ENCODE peak calls at places on chromosomes 12 and 14, in six cellular contexts. E is IMR-90, S is H1, D is mesendoderm, O is neuronal stem cell, C is H9. Y is an unnamed sample. For H3K4me1, the result is how much of the 10 kb centered on the place peaks cover.

GRCh38 chr14:104982548-104983230 is 2.9 kb upstream of the CLBA1 start:
- DNase-seq in E (no peak), S (no peak), D (no peak), O (no peak), C (no peak), Y (no peak)

GRCh38 chr14:54209501-54210231 is 187.1 kb upstream of the CDKN3 start:
- DNase-seq in E (peak), S (no peak), D (no peak), O (no peak), C (no peak), Y (peak)

GRCh38 chr14:93490001-93490400 is 59.3 kb downstream of the UNC79 start:
- DNase-seq in E (no peak), S (no peak), D (no peak), O (no peak), C (no peak), Y (no peak)

GRCh38 chr14:93042968-93043940 is 72.5 kb downstream of the ITPK1 start:
- DNase-seq in E (peak), S (no peak), D (peak), O (no peak), C (no peak), Y (no peak)

GRCh38 chr14:74911221-74911620 is 11.8 kb downstream of the RPS6KL1 start:
- DNase-seq in E (no peak), S (no peak), D (no peak), O (no peak), C (no peak), Y (no peak)

GRCh38 chr14:87691482-87691881 is 301.5 kb downstream of the GALC start:
- DNase-seq in E (no peak), S (no peak), D (no peak), O (no peak), C (no peak), Y (no peak)

GRCh38 chr12:120346031-120346430 is 18.5 kb upstream of the PLA2G1B start:
- DNase-seq in E (no peak), S (no peak), D (no peak), O (no peak), C (no peak), Y (no peak)

GRCh38 chr12:100234166-100234565 is 32.7 kb downstream of the DEPDC4 start:
- DNase-seq in E (peak), S (no peak), D (peak), O (no peak), C (no peak), Y (peak)

GRCh38 chr14:54642950-54643695 is 76.2 kb downstream of the SAMD4A start:
- DNase-seq in E (peak), S (peak), D (peak), O (no peak), C (no peak), Y (peak)

GRCh38 chr12:6735448-6736191 is 11.8 kb downstream of the COPS7A start:
- DNase-seq in E (peak), S (peak), D (peak), O (no peak), C (peak), Y (peak)

GRCh38 chr14:58793096-58793740 is 155.5 kb downstream of the DACT1 start:
- DNase-seq in E (peak), S (no peak), D (no peak), O (no peak), C (no peak), Y (peak)

GRCh38 chr14:44778562-44778961 is 183.2 kb downstream of the KLHL28 start:
- DNase-seq in E (peak), S (no peak), D (peak), O (peak), C (no peak), Y (peak)

GRCh38 chr12:89789862-89790261 is 81.2 kb upstream of the ATP2B1 start:
- DNase-seq in E (no peak), S (no peak), D (no peak), O (no peak), C (no peak), Y (no peak)

GRCh38 chr14:89188492-89188891 is 228.5 kb downstream of the FOXN3 start:
- DNase-seq in E (no peak), S (no peak), D (no peak), O (no peak), C (no peak), Y (no peak)

GRCh38 chr12:16920451-16920850 is 314.5 kb upstream of the LMO3 start:
- DNase-seq in E (no peak), S (no peak), D (peak), O (no peak), C (no peak), Y (no peak)

GRCh38 chr12:127681151-127681754 is 585.7 kb upstream of the TMEM132C start:
- DNase-seq in E (no peak), S (no peak), D (no peak), O (no peak), C (no peak), Y (no peak)

DNA sequence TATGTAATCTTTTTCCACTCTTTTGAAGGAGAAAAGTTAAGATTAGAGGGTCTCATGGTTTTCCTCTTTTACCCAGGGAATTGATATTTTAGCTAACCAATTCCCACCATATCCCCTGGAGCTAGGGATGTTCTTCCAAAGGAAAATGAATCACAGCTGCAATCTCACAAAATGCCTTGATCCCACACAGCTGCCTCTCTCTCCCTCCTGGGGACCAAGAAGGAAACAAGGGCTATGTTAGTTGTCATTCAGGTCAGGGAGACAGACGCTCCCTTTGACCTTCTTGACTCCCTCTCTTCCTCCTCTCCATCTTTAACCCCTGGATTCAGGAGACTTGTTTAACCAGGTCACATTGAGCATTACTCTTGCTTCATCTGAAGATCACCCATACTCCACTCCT is 9.5 kb downstream of the DCN start:
- DNase-seq in E (no peak), S (no peak), D (no peak), O (no peak), C (no peak), Y (no peak)
- H2BK5ac ChIP-seq in E (peak), S (no peak), D (no peak), O (no peak), C (no peak), Y (no peak)

DNA sequence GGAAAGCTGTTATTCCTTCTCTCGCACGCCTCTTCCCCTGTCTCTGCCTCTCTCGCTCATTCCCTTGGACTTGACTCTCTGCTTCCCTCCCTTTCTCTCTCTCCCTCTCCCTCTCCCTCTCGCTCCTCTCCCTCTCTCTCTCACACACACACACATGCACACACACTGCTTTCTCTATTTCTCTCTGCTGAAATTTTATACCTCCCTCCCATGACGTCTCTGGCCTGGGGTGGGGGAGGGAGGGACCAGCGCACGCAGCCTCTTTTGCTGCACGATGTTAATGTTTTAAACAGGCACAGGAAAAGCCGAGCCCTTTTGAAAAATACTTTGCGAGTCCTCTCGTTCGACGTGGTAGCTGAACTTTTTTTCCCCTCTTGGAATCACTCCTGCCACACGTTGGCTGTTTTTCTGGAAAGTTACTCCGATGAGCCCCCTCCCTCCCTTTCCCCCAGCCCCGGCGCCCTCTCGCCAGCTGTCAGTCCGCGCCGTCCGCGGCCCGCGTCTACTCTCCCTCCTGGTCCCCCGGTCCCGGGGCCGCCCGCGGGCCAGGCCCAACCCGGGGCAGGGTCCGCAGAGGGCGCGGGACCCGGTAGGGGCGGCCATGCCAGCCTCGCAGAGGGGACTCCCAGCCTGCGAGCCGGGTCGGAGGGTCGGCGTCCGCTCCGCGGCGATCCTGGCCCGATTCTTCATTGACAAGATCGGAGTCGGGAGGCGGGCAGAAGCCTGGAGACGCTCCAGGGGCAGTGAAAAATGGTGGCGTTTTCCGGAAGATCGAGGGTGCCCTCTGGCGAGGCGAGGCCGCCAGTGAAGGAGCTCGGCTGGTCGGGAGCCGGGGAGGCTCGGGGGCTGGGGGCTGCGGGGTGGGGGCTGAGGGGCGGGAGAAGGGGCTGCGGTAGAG is at the start of gene TGFB3:
- DNase-seq in E (peak), S (peak), D (peak), O (peak), C (peak), Y (peak)
- H3K4me1 ChIP-seq in E (under half), S (under half), D (under half), O (under half), C (under half), Y (under half)

GRCh38 chr12:65825323-65825572 is 965 bp downstream of the HMGA2 start:
- DNase-seq in E (no peak), S (no peak), D (no peak), O (no peak), C (no peak), Y (no peak)

GRCh38 chr12:65822732-65823480 is 1.4 kb upstream of the HMGA2 start:
- DNase-seq in E (peak), S (peak), D (peak), O (peak), C (peak), Y (peak)

GRCh38 chr12:65825573-65826512 is 1.6 kb downstream of the HMGA2 start:
- DNase-seq in E (peak), S (peak), D (peak), O (peak), C (peak), Y (peak)

GRCh38 chr12:65824314-65824563 is at the start of gene HMGA2:
- DNase-seq in E (peak), S (peak), D (no peak), O (peak), C (no peak), Y (no peak)

DNA sequence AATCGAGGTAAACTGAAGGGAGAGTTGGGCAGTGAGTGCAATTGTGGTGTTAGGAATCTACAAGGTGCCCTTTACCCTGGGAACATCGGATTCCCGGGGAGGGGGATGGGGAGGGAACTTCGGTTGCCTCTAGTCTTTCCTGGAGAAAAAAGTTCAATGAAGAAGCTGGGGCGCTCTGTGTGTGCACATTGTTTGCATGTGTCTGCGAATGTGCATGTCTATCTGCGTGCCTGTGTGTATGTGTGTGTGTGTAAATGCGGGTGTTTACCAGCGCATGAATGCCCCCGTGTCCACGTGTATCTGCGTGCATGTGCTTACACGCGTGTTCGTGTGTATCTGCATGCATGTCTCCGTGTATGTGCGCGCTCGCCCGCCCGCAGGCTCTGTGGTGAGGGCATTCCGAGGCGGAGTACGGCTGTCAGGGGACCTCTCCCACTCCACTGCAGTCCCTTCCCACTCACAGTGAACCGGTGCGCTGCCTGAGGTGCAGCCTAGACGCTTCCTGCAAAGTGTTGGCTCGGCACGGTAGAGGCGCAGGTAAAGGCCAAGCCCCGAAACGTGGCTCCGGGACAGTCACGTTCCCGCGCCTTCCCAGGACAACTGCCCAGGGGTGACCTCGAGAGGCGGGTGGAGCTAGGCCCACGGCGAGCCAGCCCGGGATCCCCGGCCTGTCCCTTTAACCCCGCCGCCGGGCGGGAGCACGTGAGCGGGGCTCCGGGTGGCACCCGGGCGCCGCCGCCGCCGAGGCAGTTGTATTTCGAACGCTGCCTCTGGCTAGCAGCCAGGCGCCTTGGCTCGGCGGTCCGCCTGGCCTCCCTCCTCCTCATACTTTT is 586 bp upstream of the HMGA2 start:
- DNase-seq in E (peak), S (peak), D (peak), O (peak), C (peak), Y (peak)
- H2BK15ac ChIP-seq in E (peak), S (peak), D (no peak), O (peak), C (no peak), Y (peak)

GRCh38 chr14:76656592-76656991 is 104.7 kb upstream of the VASH1 start:
- DNase-seq in E (no peak), S (no peak), D (no peak), O (no peak), C (no peak), Y (no peak)

GRCh38 chr14:76653875-76654572 is 107.2 kb upstream of the VASH1 start:
- DNase-seq in E (no peak), S (no peak), D (no peak), O (no peak), C (no peak), Y (no peak)

GRCh38 chr14:76655331-76655730 is 105.9 kb upstream of the VASH1 start:
- DNase-seq in E (no peak), S (no peak), D (no peak), O (no peak), C (no peak), Y (no peak)

GRCh38 chr14:76654573-76654955 is 106.7 kb upstream of the VASH1 start:
- DNase-seq in E (no peak), S (no peak), D (no peak), O (no peak), C (peak), Y (no peak)

GRCh38 chr14:76657404-76657803 is 103.9 kb upstream of the VASH1 start:
- DNase-seq in E (no peak), S (no peak), D (no peak), O (no peak), C (no peak), Y (no peak)
- H2BK5ac ChIP-seq in E (no peak), S (no peak), D (no peak), O (no peak), C (no peak), Y (no peak)

GRCh38 chr14:68937790-68938514 is 41.1 kb downstream of the ACTN1 start:
- DNase-seq in E (no peak), S (no peak), D (peak), O (no peak), C (peak), Y (no peak)

GRCh38 chr14:68938515-68939423 is 40.3 kb downstream of the ACTN1 start:
- DNase-seq in E (peak), S (no peak), D (peak), O (no peak), C (no peak), Y (peak)

GRCh38 chr14:68935761-68936209 is 43.3 kb downstream of the ACTN1 start:
- DNase-seq in E (no peak), S (no peak), D (peak), O (no peak), C (no peak), Y (no peak)

GRCh38 chr14:68936980-68937379 is 42.1 kb downstream of the ACTN1 start:
- DNase-seq in E (no peak), S (no peak), D (peak), O (no peak), C (no peak), Y (no peak)

DNA sequence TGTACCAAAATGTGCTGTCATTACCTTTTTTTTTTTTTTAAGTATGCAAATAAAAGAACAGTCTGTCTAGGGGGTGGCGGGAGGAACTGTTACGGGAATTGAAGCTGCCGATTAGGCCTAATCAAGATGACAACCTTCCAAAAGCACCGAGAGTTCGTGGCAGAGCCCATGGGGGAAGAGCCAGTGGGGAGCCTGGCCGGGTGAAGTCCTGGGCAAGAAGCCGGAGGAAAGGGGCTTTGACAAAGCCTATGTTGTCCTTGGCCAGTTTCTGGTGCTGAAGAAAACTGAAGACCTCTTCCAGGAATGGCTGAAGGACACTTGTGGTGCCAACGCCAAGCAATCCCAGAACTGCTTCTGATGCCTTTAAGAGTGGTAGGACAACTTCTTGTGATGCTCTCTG is 42.6 kb downstream of the ACTN1 start:
- DNase-seq in E (no peak), S (no peak), D (no peak), O (no peak), C (no peak), Y (no peak)
- H3K4me1 ChIP-seq in E (half or more), S (under half), D (under half), O (under half), C (under half), Y (under half)

GRCh38 chr14:79916281-79916680 is 295.0 kb downstream of the DIO2 start:
- DNase-seq in E (no peak), S (no peak), D (no peak), O (no peak), C (no peak), Y (no peak)
- H2BK15ac ChIP-seq in E (no peak), S (no peak), D (no peak), O (no peak), C (no peak), Y (no peak)

GRCh38 chr12:48051681-48052080 is 47.4 kb upstream of the COL2A1 start:
- DNase-seq in E (no peak), S (no peak), D (no peak), O (no peak), C (no peak), Y (no peak)

GRCh38 chr12:48053122-48053521 is 48.8 kb upstream of the COL2A1 start:
- DNase-seq in E (no peak), S (no peak), D (no peak), O (no peak), C (no peak), Y (no peak)

GRCh38 chr12:48045965-48046364 is 41.7 kb upstream of the COL2A1 start:
- DNase-seq in E (no peak), S (no peak), D (no peak), O (no peak), C (no peak), Y (no peak)

GRCh38 chr12:48053883-48054282 is 49.6 kb upstream of the COL2A1 start:
- DNase-seq in E (no peak), S (no peak), D (no peak), O (no peak), C (no peak), Y (no peak)

DNA sequence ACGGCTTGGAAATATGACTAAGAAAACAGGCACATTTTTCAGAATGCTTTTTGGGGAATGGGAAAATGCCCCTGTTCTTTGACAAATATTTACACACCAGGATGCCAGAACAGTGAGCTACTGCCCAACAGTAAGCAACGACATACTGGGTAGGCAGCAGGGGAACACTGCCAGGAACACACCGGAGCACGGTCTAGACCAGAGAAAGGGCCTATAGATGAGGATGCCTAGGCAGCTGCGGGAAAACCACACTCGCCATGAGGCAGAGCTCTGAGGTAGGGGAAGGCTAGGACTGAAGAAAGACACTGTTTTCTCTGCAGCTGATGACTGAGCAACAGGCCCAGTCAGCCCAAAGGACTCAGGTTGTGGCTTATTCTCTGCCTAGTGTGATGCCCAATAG is 45.9 kb upstream of the COL2A1 start:
- DNase-seq in E (peak), S (no peak), D (no peak), O (no peak), C (no peak), Y (no peak)
- H2BK5ac ChIP-seq in E (no peak), S (no peak), D (no peak), O (no peak), C (no peak), Y (no peak)

DNA sequence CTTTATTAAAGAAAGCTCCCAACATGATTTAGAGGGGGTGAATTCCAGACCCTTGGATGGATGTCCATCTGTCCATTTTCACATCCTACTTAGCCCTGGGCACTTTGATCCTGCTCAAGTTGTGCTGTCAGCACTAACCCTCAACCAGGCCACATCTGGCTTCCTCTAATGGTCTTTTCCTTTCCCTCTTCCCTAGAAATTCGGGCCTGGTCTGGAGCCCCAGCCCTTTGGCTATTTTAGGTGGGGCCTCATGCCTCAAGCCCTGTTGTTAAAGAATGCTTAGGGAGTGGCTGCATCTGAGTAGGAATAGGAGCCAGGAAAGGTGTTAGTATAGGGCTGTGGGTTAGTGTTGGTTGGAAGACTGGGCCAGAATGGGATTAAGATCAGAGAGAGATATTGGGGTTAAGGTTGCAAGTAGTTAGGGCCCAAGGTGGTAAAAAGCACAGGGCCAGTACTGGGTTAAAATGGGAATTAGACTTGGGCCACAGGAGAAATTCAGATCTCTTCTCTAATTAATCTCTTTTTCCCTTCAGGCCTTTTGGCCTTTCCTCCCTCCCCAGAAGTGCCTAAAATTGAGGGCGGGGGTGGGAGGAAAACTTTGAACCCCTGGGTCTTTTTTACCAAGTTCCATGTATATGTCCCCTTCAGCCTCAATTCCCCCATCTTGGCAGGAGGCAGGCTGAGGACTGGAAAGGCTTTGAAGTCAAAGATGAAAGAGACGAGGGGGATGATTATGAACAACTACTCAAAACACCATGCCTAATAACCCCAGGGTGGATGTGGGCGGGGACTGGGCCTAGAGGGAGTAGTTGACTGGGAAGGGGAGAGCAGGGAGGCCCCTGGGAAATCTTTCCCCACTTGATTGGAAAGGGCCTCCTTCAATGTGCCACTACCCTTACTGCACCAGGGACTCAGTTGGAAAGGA is 3.9 kb upstream of the ZNF385A start:
- DNase-seq in E (no peak), S (no peak), D (peak), O (no peak), C (no peak), Y (no peak)
- H3K4me1 ChIP-seq in E (under half), S (half or more), D (half or more), O (half or more), C (under half), Y (under half)